ENCODE peak calls at places on chromosomes 13 and 19, in four cellular contexts. One of them, this sample, is unnamed. For H3K4me1, the result is how much of the 10 kb centered on the place peaks cover.

GRCh38 chr19:18425515-18426415 is 6.6 kb downstream of the SSBP4 start:
- DNase-seq in lower lobe of right lung: no peak
- DNase-seq in kidney: no peak
- DNase-seq in astrocyte: peak
- DNase-seq in this sample: no peak

GRCh38 chr13:24306632-24307031 is 2.7 kb upstream of the C1QTNF9 start:
- DNase-seq in lower lobe of right lung: no peak
- DNase-seq in kidney: no peak
- DNase-seq in astrocyte: peak
- DNase-seq in this sample: no peak

GRCh38 chr19:57527136-57527881 is at the start of gene ZNF549:
- DNase-seq in lower lobe of right lung: peak
- DNase-seq in astrocyte: peak
- DNase-seq in kidney: peak
- DNase-seq in this sample: peak

GRCh38 chr19:41019346-41019745 is 28.3 kb downstream of the CYP2B6 start:
- DNase-seq in kidney: no peak
- DNase-seq in lower lobe of right lung: no peak
- DNase-seq in astrocyte: no peak
- DNase-seq in this sample: no peak

GRCh38 chr13:48156466-48156865 is 61.6 kb upstream of the MED4 start:
- DNase-seq in astrocyte: no peak
- DNase-seq in lower lobe of right lung: no peak
- DNase-seq in kidney: no peak
- DNase-seq in this sample: peak

GRCh38 chr13:95660981-95661581 is 15.9 kb upstream of the DNAJC3 start:
- DNase-seq in astrocyte: peak
- DNase-seq in kidney: no peak
- DNase-seq in lower lobe of right lung: no peak
- DNase-seq in this sample: peak

GRCh38 chr19:53272044-53272443 is 4.5 kb upstream of the VN1R4 start:
- DNase-seq in astrocyte: no peak
- DNase-seq in kidney: no peak
- DNase-seq in lower lobe of right lung: no peak
- DNase-seq in this sample: no peak

GRCh38 chr13:30748717-30749116 is 13.4 kb downstream of the ALOX5AP start:
- DNase-seq in astrocyte: no peak
- DNase-seq in lower lobe of right lung: no peak
- DNase-seq in kidney: no peak
- DNase-seq in this sample: peak

GRCh38 chr13:63433546-63434150 is 2018.0 kb upstream of the PCDH20 start:
- DNase-seq in kidney: no peak
- DNase-seq in astrocyte: peak
- DNase-seq in lower lobe of right lung: no peak
- DNase-seq in this sample: peak

GRCh38 chr13:99542788-99543406 is 41.6 kb downstream of the TM9SF2 start:
- DNase-seq in lower lobe of right lung: no peak
- DNase-seq in astrocyte: no peak
- DNase-seq in kidney: no peak
- DNase-seq in this sample: no peak

GRCh38 chr13:70408865-70409264 is 300.6 kb upstream of the KLHL1 start:
- DNase-seq in astrocyte: no peak
- DNase-seq in lower lobe of right lung: no peak
- DNase-seq in kidney: no peak
- DNase-seq in this sample: no peak

GRCh38 chr13:28499579-28499978 is 4.7 kb upstream of the FLT1 start:
- DNase-seq in astrocyte: no peak
- DNase-seq in kidney: no peak
- DNase-seq in lower lobe of right lung: no peak
- DNase-seq in this sample: no peak

GRCh38 chr13:77079902-77080413 is 53.0 kb upstream of the FBXL3 start:
- DNase-seq in lower lobe of right lung: no peak
- DNase-seq in kidney: no peak
- DNase-seq in astrocyte: no peak
- DNase-seq in this sample: no peak

GRCh38 chr19:9570255-9570654 is 14.0 kb downstream of the ZNF121 start:
- DNase-seq in kidney: no peak
- DNase-seq in lower lobe of right lung: no peak
- DNase-seq in astrocyte: no peak
- DNase-seq in this sample: no peak
- H3K4me1 ChIP-seq in kidney: under half
- H3K4me1 ChIP-seq in lower lobe of right lung: under half
- H3K4me1 ChIP-seq in astrocyte: under half
- H3K4me1 ChIP-seq in this sample: under half

GRCh38 chr19:49896863-49897621 is at the start of gene IL4I1:
- DNase-seq in kidney: no peak
- DNase-seq in lower lobe of right lung: no peak
- DNase-seq in astrocyte: peak
- DNase-seq in this sample: no peak

GRCh38 chr19:49894879-49895565 is 1.7 kb downstream of the IL4I1 start:
- DNase-seq in kidney: no peak
- DNase-seq in lower lobe of right lung: no peak
- DNase-seq in astrocyte: no peak
- DNase-seq in this sample: no peak

GRCh38 chr19:49893135-49893534 is 3.6 kb downstream of the IL4I1 start:
- DNase-seq in astrocyte: no peak
- DNase-seq in lower lobe of right lung: no peak
- DNase-seq in kidney: no peak
- DNase-seq in this sample: no peak

GRCh38 chr19:49894011-49894664 is 2.5 kb downstream of the IL4I1 start:
- DNase-seq in astrocyte: no peak
- DNase-seq in kidney: no peak
- DNase-seq in lower lobe of right lung: no peak
- DNase-seq in this sample: no peak

GRCh38 chr19:49895566-49896297 is 955 bp downstream of the IL4I1 start:
- DNase-seq in astrocyte: no peak
- DNase-seq in lower lobe of right lung: no peak
- DNase-seq in kidney: no peak
- DNase-seq in this sample: no peak
- H3K4me1 ChIP-seq in astrocyte: under half
- H3K4me1 ChIP-seq in lower lobe of right lung: under half
- H3K4me1 ChIP-seq in kidney: under half
- H3K4me1 ChIP-seq in this sample: under half

GRCh38 chr19:7191946-7192691 is 102.1 kb downstream of the INSR start:
- DNase-seq in astrocyte: no peak
- DNase-seq in lower lobe of right lung: no peak
- DNase-seq in kidney: no peak
- DNase-seq in this sample: no peak

GRCh38 chr19:7188682-7189629 is 105.3 kb downstream of the INSR start:
- DNase-seq in lower lobe of right lung: no peak
- DNase-seq in astrocyte: no peak
- DNase-seq in kidney: no peak
- DNase-seq in this sample: no peak

GRCh38 chr19:7182489-7182888 is 111.7 kb downstream of the INSR start:
- DNase-seq in lower lobe of right lung: no peak
- DNase-seq in astrocyte: no peak
- DNase-seq in kidney: no peak
- DNase-seq in this sample: no peak

DNA sequence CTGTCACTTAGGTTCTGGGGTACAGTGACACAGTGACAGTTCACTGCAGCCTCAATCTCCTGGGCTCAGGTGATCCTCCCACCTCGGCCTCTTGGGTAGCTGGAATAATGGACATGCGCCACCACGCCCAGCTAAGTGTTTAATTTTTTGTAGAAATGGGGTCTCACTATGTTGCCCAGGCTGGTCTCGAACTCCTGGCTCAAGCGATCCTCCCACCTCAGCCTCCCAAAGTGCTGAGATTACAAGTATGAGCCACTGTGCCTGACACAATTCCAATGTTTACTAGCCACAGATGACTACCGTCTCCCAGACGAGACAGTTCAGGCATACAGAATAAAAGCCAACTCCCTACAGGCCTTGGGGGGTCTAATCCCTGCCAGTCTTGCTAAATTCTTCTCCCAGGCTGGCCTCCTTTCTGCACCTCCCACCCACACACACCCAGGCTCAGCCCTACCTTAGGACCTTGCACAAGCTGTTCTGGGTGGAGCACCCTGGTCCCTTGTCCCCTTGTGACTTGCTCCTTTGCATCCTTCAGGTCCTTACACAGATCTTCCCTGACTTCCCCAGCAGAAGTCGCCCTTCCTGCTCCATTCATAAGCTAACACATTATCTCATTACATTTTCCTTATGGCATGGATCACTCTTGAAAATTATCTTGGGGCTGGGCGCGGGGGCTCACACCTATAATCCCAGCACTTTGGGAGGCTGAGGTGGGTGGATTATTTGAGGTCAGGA is 106.4 kb downstream of the INSR start:
- DNase-seq in kidney: no peak
- DNase-seq in astrocyte: no peak
- DNase-seq in lower lobe of right lung: no peak
- DNase-seq in this sample: no peak
- H3K4me1 ChIP-seq in kidney: under half
- H3K4me1 ChIP-seq in astrocyte: under half
- H3K4me1 ChIP-seq in lower lobe of right lung: under half
- H3K4me1 ChIP-seq in this sample: under half

GRCh38 chr19:35205733-35206323 is 22.7 kb downstream of the FAM187B start:
- DNase-seq in astrocyte: no peak
- DNase-seq in kidney: no peak
- DNase-seq in lower lobe of right lung: no peak
- DNase-seq in this sample: no peak
- H3K4me1 ChIP-seq in astrocyte: under half
- H3K4me1 ChIP-seq in kidney: under half
- H3K4me1 ChIP-seq in lower lobe of right lung: under half
- H3K4me1 ChIP-seq in this sample: under half

GRCh38 chr13:114153485-114154080 is 21.2 kb upstream of the RASA3 start:
- DNase-seq in lower lobe of right lung: no peak
- DNase-seq in astrocyte: no peak
- DNase-seq in kidney: no peak
- DNase-seq in this sample: no peak

GRCh38 chr13:114154476-114154875 is 22.1 kb upstream of the RASA3 start:
- DNase-seq in kidney: peak
- DNase-seq in astrocyte: no peak
- DNase-seq in lower lobe of right lung: no peak
- DNase-seq in this sample: no peak

GRCh38 chr13:114151565-114152284 is 19.3 kb upstream of the RASA3 start:
- DNase-seq in astrocyte: no peak
- DNase-seq in lower lobe of right lung: peak
- DNase-seq in kidney: peak
- DNase-seq in this sample: no peak

GRCh38 chr13:114152285-114152645 is 19.8 kb upstream of the RASA3 start:
- DNase-seq in astrocyte: no peak
- DNase-seq in lower lobe of right lung: no peak
- DNase-seq in kidney: no peak
- DNase-seq in this sample: no peak

DNA sequence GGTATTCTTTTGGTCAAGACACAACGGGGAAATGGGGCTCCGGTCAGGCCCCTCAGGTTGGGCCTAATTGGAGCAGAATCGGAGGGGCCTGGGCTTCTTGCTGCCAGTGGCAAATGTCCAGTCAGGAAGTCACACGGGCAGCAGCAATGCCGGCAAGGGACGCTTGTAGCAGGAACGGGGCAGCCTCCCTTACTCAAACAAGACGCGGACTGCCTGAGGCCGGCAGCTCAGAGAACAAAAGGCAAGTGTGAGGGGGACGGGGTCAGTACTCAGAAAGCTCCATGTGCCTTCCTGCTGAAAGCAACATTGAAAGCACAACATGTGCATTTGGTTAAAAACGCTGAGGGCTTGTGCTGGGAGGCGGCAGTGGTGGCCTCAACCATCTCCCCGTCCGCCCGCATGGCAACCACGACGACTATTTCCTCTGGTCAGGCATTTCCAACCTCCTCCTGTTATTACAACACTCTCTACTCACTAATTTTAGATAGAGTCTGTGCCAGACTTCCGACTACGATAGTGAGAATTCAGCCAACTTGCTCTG is 20.5 kb upstream of the RASA3 start:
- DNase-seq in astrocyte: no peak
- DNase-seq in kidney: peak
- DNase-seq in lower lobe of right lung: no peak
- DNase-seq in this sample: no peak
- H3K4me1 ChIP-seq in astrocyte: under half
- H3K4me1 ChIP-seq in kidney: under half
- H3K4me1 ChIP-seq in lower lobe of right lung: under half
- H3K4me1 ChIP-seq in this sample: under half

GRCh38 chr13:44365008-44365407 is 8.6 kb upstream of the SERP2 start:
- DNase-seq in lower lobe of right lung: no peak
- DNase-seq in astrocyte: peak
- DNase-seq in kidney: no peak
- DNase-seq in this sample: no peak
- H3K4me1 ChIP-seq in lower lobe of right lung: under half
- H3K4me1 ChIP-seq in astrocyte: under half
- H3K4me1 ChIP-seq in kidney: under half
- H3K4me1 ChIP-seq in this sample: under half

DNA sequence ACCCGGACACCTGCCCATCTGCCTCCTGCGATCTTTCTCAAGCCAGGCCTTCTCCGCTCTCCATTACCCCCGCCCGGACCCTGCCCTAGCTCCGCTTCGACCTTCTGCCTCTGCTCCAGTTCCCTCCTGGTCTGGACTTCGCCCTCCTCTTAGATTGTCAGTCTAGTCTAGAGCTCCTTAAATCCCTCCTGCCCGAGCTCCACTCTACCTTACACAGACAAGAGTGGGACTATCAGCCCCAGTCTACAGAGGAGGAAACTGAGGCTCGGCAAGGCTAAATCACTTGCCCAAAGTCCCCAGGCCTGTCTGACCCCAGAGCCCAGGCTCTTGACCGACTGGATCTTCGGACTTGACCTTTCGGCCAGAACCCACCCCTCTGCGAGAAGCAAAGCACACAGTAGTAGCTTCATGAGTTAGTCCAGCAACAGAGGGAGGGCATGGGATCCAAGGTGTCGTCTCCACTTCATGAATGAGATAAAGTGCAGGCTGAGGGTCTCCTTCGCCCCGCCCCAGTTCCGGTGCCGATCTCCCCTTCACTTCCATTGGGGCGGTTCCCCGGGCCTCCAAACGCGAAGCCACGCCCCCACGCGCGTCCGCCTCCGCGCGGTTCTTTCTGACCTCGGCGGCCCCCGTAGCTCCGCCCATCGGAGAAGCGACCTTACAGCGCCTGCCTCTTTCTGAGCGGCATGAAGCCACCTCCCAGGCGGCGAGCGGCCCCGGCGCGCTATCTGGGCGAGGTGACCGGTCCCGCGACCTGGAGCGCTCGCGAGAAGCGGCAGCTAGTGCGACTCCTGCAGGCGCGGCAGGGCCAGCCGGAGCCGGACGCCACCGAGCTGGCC is at the start of gene SNAPC2:
- DNase-seq in lower lobe of right lung: peak
- DNase-seq in astrocyte: peak
- DNase-seq in kidney: peak
- DNase-seq in this sample: peak
- H3K4me1 ChIP-seq in lower lobe of right lung: half or more
- H3K4me1 ChIP-seq in astrocyte: under half
- H3K4me1 ChIP-seq in kidney: under half
- H3K4me1 ChIP-seq in this sample: under half

DNA sequence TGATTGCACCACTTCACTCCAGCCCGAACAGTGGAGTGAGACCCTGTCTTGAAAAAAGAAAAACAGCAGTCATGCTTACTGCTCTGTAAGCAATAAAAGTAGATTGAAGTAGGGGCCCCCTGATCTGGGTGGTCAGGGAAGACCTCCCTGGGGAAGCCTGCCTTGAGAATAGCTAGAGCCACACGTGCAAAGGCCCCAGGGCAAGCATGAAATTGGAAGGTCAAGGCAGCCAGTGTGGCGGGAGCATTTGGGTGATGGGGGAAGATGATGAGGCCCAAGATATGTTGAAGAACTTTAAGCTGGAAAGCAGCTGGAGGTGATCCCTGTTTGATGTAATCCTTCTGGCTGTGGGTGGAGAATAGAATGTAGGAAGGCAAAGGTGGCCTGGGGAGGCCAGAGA is 104.4 kb downstream of the SIPA1L3 start:
- DNase-seq in lower lobe of right lung: no peak
- DNase-seq in kidney: no peak
- DNase-seq in astrocyte: no peak
- DNase-seq in this sample: peak
- H3K4me1 ChIP-seq in lower lobe of right lung: under half
- H3K4me1 ChIP-seq in kidney: under half
- H3K4me1 ChIP-seq in astrocyte: under half
- H3K4me1 ChIP-seq in this sample: under half